ENCODE peak calls at places on chromosomes 13 and 19, in eight cellular contexts. F is vagina, D is HepG2, U is upper lobe of left lung, L is breast epithelium, O is H1, Z is endothelial cell of umbilical vein, E is transverse colon. N is an unnamed sample.
A peak's percentile ranks its signal among the peaks of the same experiment; 100 is the strongest.

GRCh38 chr13:45456196-45456972 is 8.4 kb upstream of the COG3 start:
- DNase-seq in F (no peak), D (no peak), U (no peak), L (no peak), O (no peak), Z (peak; percentile 22), E (no peak), N (no peak)

GRCh38 chr13:35086667-35087066 is 144.6 kb downstream of the NBEA start:
- DNase-seq in F (no peak), D (no peak), U (no peak), L (no peak), O (no peak), Z (no peak), E (no peak), N (no peak)

GRCh38 chr13:36124236-36124822 is 6.9 kb downstream of the DCLK1 start:
- DNase-seq in F (no peak), D (no peak), U (no peak), L (peak; percentile 45), O (no peak), Z (peak; percentile 67), E (no peak), N (no peak)

GRCh38 chr13:46173656-46174055 is 8.3 kb downstream of the LCP1 start:
- DNase-seq in F (no peak), D (no peak), U (no peak), L (no peak), O (no peak), Z (no peak), E (no peak), N (no peak)

GRCh38 chr19:7418575-7418974 is 69.8 kb downstream of the ARHGEF18 start:
- DNase-seq in F (no peak), D (no peak), U (no peak), L (no peak), O (no peak), Z (no peak), E (no peak), N (no peak)

GRCh38 chr13:44471686-44472085 is 98.1 kb downstream of the SERP2 start:
- DNase-seq in F (no peak), D (no peak), U (no peak), L (no peak), O (no peak), Z (peak; percentile 45), E (no peak), N (no peak)

GRCh38 chr13:58985845-58986244 is 1177.9 kb downstream of the DIAPH3 start:
- DNase-seq in F (no peak), D (no peak), U (no peak), L (no peak), O (no peak), Z (no peak), E (no peak), N (no peak)

GRCh38 chr13:94556646-94557045 is 39.3 kb downstream of the TGDS start:
- DNase-seq in F (no peak), D (no peak), U (no peak), L (no peak), O (no peak), Z (peak; percentile 6), E (no peak), N (no peak)

GRCh38 chr13:40813662-40814454 is 24.4 kb downstream of the SLC25A15 start:
- DNase-seq in F (no peak), D (peak; percentile 30), U (peak; percentile 38), L (no peak), O (peak; percentile 57), Z (peak; percentile 16), E (no peak), N (no peak)

GRCh38 chr13:19772306-19772705 is 10.4 kb downstream of the PSPC1 start:
- DNase-seq in F (no peak), D (no peak), U (no peak), L (no peak), O (no peak), Z (no peak), E (no peak), N (no peak)

GRCh38 chr13:78187781-78188180 is 269.1 kb upstream of the EDNRB start:
- DNase-seq in F (no peak), D (no peak), U (no peak), L (no peak), O (no peak), Z (peak; percentile 66), E (no peak), N (no peak)

GRCh38 chr13:40764587-40765403 is 6.2 kb downstream of the MRPS31 start:
- DNase-seq in F (no peak), D (no peak), U (no peak), L (no peak), O (no peak), Z (no peak), E (no peak), N (no peak)

GRCh38 chr19:6297202-6297601 is 17.4 kb upstream of the MLLT1 start:
- DNase-seq in F (no peak), D (no peak), U (no peak), L (no peak), O (no peak), Z (no peak), E (no peak), N (no peak)

GRCh38 chr19:29040291-29040690 is 172.7 kb downstream of the UQCRFS1 start:
- DNase-seq in F (no peak), D (no peak), U (peak; percentile 50), L (no peak), O (no peak), Z (no peak), E (no peak), N (no peak)

GRCh38 chr19:35714601-35715354 is 3.0 kb upstream of the KMT2B start:
- DNase-seq in F (no peak), D (peak; percentile 33), U (peak; percentile 54), L (no peak), O (no peak), Z (no peak), E (no peak), N (no peak)

GRCh38 chr19:35713904-35714440 is 3.8 kb upstream of the KMT2B start:
- DNase-seq in F (no peak), D (no peak), U (no peak), L (no peak), O (no peak), Z (no peak), E (no peak), N (no peak)

GRCh38 chr19:35712529-35712909 is 5.3 kb upstream of the KMT2B start:
- DNase-seq in F (no peak), D (no peak), U (no peak), L (no peak), O (no peak), Z (no peak), E (no peak), N (no peak)

GRCh38 chr19:35710784-35711723 is 6.7 kb downstream of the ZBTB32 start:
- DNase-seq in F (no peak), D (no peak), U (no peak), L (no peak), O (no peak), Z (no peak), E (no peak), N (no peak)

DNA sequence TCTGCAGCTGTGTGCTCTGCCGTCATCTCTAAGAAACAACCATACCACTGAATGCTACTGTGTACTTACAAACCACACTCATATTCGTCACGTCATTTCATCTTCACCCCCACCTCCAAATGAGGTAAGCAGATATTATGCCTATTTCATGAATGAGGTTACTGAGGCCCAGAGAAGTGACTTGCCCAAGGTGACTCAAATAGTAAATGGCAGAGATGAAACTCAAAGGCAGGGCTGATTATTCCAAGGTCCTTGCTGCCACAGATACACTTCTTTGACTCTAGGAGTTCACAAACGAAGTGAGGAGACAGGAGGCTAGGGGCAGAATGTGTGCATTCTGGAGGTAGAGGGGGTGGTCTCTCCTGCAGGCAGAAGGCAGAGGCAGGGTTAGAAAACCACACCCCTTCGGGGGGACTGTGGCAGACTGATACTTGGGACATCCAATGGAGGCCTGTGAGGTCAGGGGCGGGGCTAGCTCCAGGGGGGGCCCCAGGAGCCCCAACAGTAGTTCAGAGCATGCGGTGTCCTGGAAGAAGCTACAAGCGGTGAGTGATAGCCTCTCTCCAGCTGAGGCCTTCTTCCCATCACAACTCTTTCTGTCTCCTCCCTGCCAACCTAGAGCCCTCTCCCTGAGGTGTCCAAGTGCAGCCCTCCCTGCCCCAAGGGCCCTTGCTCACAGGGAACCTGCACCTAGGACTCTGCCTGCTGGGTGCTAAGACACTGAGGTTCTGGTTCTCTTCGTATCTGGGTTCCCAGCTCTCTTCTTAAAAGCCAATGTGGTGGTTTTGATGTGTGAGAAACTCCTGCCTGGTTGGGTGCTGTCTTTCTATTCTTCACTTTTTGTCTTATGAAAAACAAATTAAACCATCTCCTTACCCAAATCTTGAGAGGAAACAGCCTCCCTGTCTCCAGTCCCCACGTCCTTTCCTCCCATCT is 4.6 kb upstream of the KMT2B start:
- DNase-seq in F (no peak), D (no peak), U (no peak), L (no peak), O (peak; percentile 62), Z (no peak), E (peak; percentile 63), N (no peak)
- TF ChIP-seq POLR2AphosphoS5 in F (no peak), D (no peak), U (no peak), L (no peak), O (no peak), Z (no peak), E (no peak), N (no peak)

GRCh38 chr13:80338781-80339577 is 1.9 kb downstream of the SPRY2 start:
- DNase-seq in F (peak; percentile 93), D (peak; percentile 23), U (peak; percentile 93), L (peak; percentile 79), O (peak; percentile 66), Z (peak; percentile 84), E (peak; percentile 60), N (peak; percentile 93)
- H3K4me3 ChIP-seq in F (peak overlapping the region; percentile 82), D (peak overlapping the region; percentile 99), U (peak overlapping the region; percentile 81), L (peak overlapping the region; percentile 78), O (peak overlapping the region; percentile 93), Z (peak overlapping the region; percentile 98), E (peak overlapping the region; percentile 75), N (peak overlapping the region; percentile 91)

DNA sequence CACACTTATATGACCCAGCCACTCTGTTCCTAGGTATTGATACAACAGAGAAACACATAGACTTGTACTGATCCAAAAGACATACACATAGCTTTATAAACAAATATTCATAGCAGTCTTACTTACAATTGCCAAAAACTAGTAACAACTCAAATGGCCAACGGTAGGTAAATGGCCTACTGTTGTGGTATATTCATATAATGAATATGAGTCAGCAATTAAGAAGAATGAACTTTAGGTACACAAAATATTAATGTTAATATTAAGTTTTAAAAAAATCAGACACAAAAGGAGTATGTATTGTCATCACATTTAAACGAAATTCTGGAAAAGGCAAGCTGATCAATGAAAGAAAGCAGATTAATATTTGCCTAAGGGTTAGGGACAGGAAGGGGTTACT is 19.7 kb downstream of the KPNA3 start:
- DNase-seq in F (no peak), D (no peak), U (no peak), L (no peak), O (no peak), Z (no peak), E (no peak), N (no peak)
- TF ChIP-seq POLR2AphosphoS5 in F (no peak), D (no peak), U (no peak), L (no peak), O (no peak), Z (no peak), E (no peak), N (no peak)

DNA sequence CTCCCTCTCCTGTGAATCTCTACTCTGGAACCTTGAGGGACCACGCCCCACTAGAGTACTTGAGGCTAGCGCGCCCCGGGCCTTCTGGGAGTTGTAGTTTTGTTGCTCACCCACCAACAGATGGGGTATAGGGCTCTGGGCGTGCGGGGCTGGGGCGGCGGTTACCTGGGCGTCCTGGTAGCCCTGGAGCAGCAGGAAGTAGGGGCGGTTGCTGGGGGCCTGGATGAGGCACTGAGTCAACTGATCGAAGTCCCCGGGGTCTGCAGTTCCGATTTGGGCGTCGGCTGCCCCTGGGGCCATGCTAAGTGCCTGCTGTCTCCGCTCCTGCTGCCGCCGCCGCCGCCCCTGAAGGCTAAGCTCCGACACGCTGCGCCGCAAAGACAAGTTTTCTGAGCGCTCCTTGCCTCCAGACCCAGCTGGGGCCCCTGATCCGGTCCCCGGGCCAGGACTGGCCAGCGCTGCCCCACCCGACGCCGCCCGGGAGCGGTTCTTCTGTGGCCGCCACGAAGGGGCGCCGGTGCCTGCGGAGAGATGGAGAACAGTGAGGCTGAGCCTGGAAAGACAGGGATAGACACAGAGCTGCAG is 5.3 kb downstream of the RASIP1 start:
- DNase-seq in F (no peak), D (no peak), U (peak; percentile 83), L (no peak), O (peak; percentile 88), Z (no peak), E (peak; percentile 49), N (no peak)
- H3K4me3 ChIP-seq in F (peak overlapping the region; percentile 33), D (no peak overlapping the region), U (peak overlapping the region; percentile 28), L (no peak overlapping the region), O (peak overlapping the region; percentile 47), Z (no peak overlapping the region), E (peak overlapping the region; percentile 18), N (no peak overlapping the region)

N was measured in esophagus muscularis mucosa.